ENCODE peak calls at places on chromosomes 5 and 9, in six cellular contexts. H is neural progenitor cell, V is MM.1S, B is SK-N-SH, Z is PC-3, M is HCT116. G is an unnamed sample. For H3K4me1, the result is how much of the 10 kb centered on the place peaks cover.

GRCh38 chr9:80664327-80665210 is 1024.8 kb downstream of the TLE1 start:
- DNase-seq in Z (peak), H (peak), B (peak), M (no peak), V (peak), G (no peak)

GRCh38 chr9:18717751-18718150 is 243.8 kb downstream of the ADAMTSL1 start:
- DNase-seq in B (no peak), Z (peak), M (no peak), V (no peak), H (no peak), G (no peak)

GRCh38 chr5:58968350-58968749 is 385.5 kb downstream of the RAB3C start:
- DNase-seq in M (no peak), V (no peak), B (no peak), Z (no peak), H (no peak), G (no peak)

GRCh38 chr9:76534031-76534430 is 75.0 kb downstream of the GCNT1 start:
- DNase-seq in B (no peak), M (no peak), V (no peak), Z (no peak), H (no peak), G (no peak)

GRCh38 chr9:77475641-77476473 is 172.3 kb downstream of the GNA14 start:
- DNase-seq in Z (no peak), H (no peak), M (no peak), B (no peak), V (peak), G (peak)

GRCh38 chr5:150017606-150018005 is 17.1 kb downstream of the HMGXB3 start:
- DNase-seq in Z (peak), V (no peak), B (no peak), M (no peak), H (no peak), G (no peak)

GRCh38 chr5:61307611-61308010 is 24.4 kb upstream of the ZSWIM6 start:
- DNase-seq in Z (no peak), M (no peak), B (no peak), H (no peak), V (no peak), G (no peak)

GRCh38 chr5:80284720-80285119 is 28.9 kb upstream of the SERINC5 start:
- DNase-seq in H (no peak), M (no peak), B (no peak), V (no peak), Z (no peak), G (no peak)

GRCh38 chr9:125681657-125682056 is 25.4 kb downstream of the MAPKAP1 start:
- DNase-seq in Z (no peak), V (no peak), M (no peak), B (no peak), H (no peak), G (no peak)

GRCh38 chr9:15277400-15278137 is 29.4 kb downstream of the TTC39B start:
- DNase-seq in B (peak), Z (peak), H (peak), V (no peak), M (peak), G (peak)

GRCh38 chr5:573976-574375 is 38.2 kb upstream of the CEP72 start:
- DNase-seq in H (no peak), V (no peak), M (no peak), B (no peak), Z (no peak), G (no peak)

GRCh38 chr9:114666841-114667240 is 9.2 kb upstream of the TEX53 start:
- DNase-seq in Z (no peak), M (no peak), B (no peak), V (no peak), H (no peak), G (no peak)

GRCh38 chr5:151223447-151224264 is at the start of gene CCDC69:
- DNase-seq in H (peak), V (peak), B (peak), M (peak), Z (peak), G (peak)

GRCh38 chr5:138138949-138139775 is at the start of gene NME5:
- DNase-seq in Z (peak), B (peak), H (peak), M (peak), V (peak), G (peak)

GRCh38 chr5:149141224-149141956 is at the start of gene ABLIM3:
- DNase-seq in M (no peak), H (peak), Z (peak), V (peak), B (peak), G (peak)

GRCh38 chr5:122844136-122844915 is 1.1 kb upstream of the SNX24 start:
- DNase-seq in M (no peak), Z (peak), B (no peak), V (peak), H (peak), G (peak)

GRCh38 chr5:77390795-77391194 is 101.3 kb downstream of the WDR41 start:
- DNase-seq in B (no peak), V (no peak), Z (peak), H (no peak), M (no peak), G (no peak)

GRCh38 chr5:34538026-34538672 is 118.0 kb upstream of the RAI14 start:
- DNase-seq in B (no peak), V (peak), H (no peak), Z (peak), M (no peak), G (peak)
- TF ChIP-seq CTCF in B (peak), V (peak), H (peak), Z (peak), M (peak), G (peak)

GRCh38 chr5:154197801-154198461 is 7.4 kb downstream of the GALNT10 start:
- DNase-seq in M (no peak), B (no peak), Z (peak), V (no peak), H (no peak), G (no peak)
- TF ChIP-seq EZH2phosphoT487 in M (no peak), B (no peak), Z (peak), V (no peak), H (no peak), G (no peak)

GRCh38 chr9:129483467-129484324 is 137.2 kb downstream of the C9orf50 start:
- DNase-seq in V (no peak), M (peak), Z (peak), B (no peak), H (peak), G (peak)
- H3K4me1 ChIP-seq in V (under half), M (half or more), Z (under half), B (half or more), H (half or more), G (under half)

GRCh38 chr9:37984278-37984671 is 80.3 kb upstream of the SLC25A51 start:
- DNase-seq in H (no peak), Z (no peak), V (no peak), B (no peak), M (no peak), G (no peak)

GRCh38 chr9:37984672-37985611 is 81.0 kb upstream of the SLC25A51 start:
- DNase-seq in B (no peak), M (no peak), Z (peak), V (no peak), H (peak), G (no peak)

GRCh38 chr9:37986771-37987258 is 82.2 kb downstream of the SHB start:
- DNase-seq in V (no peak), M (no peak), H (no peak), Z (no peak), B (no peak), G (no peak)

GRCh38 chr9:37986001-37986400 is 82.1 kb upstream of the SLC25A51 start:
- DNase-seq in V (no peak), M (no peak), Z (no peak), H (no peak), B (no peak), G (no peak)

GRCh38 chr9:37983381-37984067 is 79.6 kb upstream of the SLC25A51 start:
- DNase-seq in V (no peak), M (no peak), Z (no peak), H (no peak), B (no peak), G (no peak)
- TF ChIP-seq CTCF in V (no peak), M (no peak), Z (no peak), H (no peak), B (no peak), G (no peak)

GRCh38 chr5:143879646-143880045 is 67.7 kb downstream of the HMHB1 start:
- DNase-seq in B (no peak), V (no peak), Z (no peak), M (no peak), H (no peak), G (no peak)

GRCh38 chr5:143880178-143880577 is 68.2 kb downstream of the HMHB1 start:
- DNase-seq in B (no peak), M (peak), H (no peak), Z (peak), V (no peak), G (no peak)

GRCh38 chr5:143886621-143887301 is 74.8 kb downstream of the HMHB1 start:
- DNase-seq in M (no peak), V (no peak), B (peak), Z (no peak), H (no peak), G (no peak)

GRCh38 chr5:143878430-143878829 is 66.5 kb downstream of the HMHB1 start:
- DNase-seq in B (no peak), Z (no peak), V (no peak), H (no peak), M (no peak), G (no peak)

DNA sequence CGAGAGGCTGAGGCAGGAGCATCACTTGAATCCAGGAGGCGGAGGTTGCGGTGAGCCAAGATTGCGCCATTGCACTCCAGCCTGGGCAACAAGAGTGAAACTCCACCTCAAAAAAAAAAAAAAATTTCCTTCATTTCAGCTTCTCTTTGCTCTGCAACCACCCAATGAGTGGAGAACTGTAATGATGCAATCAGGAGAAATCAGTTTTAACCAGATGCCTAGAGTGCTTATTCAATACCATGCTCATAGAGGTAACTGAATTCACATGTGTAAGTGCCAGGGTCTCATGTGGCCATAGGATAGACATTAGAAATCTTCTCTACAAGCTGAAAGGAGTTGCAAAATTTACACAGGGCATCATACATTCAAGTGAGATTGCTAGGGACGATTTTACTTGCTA is 70.6 kb downstream of the HMHB1 start:
- DNase-seq in M (no peak), Z (no peak), H (no peak), V (no peak), B (no peak), G (no peak)
- TF ChIP-seq EZH2phosphoT487 in M (no peak), Z (no peak), H (no peak), V (no peak), B (no peak), G (no peak)

GRCh38 chr9:93130861-93131481 is 3.1 kb downstream of the NINJ1 start:
- DNase-seq in V (no peak), M (no peak), Z (no peak), B (no peak), H (no peak), G (no peak)

GRCh38 chr9:93129691-93130500 is 4.2 kb downstream of the NINJ1 start:
- DNase-seq in B (no peak), Z (no peak), H (no peak), V (no peak), M (no peak), G (no peak)

GRCh38 chr9:93128011-93128714 is 5.9 kb downstream of the NINJ1 start:
- DNase-seq in B (no peak), H (no peak), M (no peak), Z (no peak), V (no peak), G (no peak)

GRCh38 chr9:93128715-93129224 is 5.3 kb downstream of the NINJ1 start:
- DNase-seq in M (no peak), B (no peak), Z (no peak), H (no peak), V (no peak), G (no peak)

DNA sequence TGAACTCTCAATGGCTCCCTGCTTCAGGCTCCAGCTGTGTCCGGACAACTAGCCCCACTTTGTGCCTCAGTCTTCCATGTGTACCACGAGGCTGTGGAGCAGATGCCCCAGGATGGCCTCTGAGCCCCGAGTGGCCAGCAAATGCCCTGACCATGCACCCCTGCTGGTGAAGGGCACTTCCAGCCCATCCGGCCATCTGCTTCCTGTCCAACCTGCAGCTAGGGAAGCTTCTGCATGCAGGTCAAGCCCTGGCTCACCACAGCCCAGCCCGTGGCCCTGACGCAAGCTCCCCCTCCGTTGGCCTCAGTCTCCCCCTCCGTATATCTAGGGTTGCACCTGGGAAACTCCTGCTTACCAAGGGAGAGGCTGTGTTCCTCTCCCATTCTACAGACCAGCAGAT is 4.8 kb downstream of the NINJ1 start:
- DNase-seq in Z (no peak), M (no peak), V (no peak), B (no peak), H (no peak), G (no peak)
- H3K4me1 ChIP-seq in Z (under half), M (under half), V (under half), B (under half), H (under half), G (under half)

DNA sequence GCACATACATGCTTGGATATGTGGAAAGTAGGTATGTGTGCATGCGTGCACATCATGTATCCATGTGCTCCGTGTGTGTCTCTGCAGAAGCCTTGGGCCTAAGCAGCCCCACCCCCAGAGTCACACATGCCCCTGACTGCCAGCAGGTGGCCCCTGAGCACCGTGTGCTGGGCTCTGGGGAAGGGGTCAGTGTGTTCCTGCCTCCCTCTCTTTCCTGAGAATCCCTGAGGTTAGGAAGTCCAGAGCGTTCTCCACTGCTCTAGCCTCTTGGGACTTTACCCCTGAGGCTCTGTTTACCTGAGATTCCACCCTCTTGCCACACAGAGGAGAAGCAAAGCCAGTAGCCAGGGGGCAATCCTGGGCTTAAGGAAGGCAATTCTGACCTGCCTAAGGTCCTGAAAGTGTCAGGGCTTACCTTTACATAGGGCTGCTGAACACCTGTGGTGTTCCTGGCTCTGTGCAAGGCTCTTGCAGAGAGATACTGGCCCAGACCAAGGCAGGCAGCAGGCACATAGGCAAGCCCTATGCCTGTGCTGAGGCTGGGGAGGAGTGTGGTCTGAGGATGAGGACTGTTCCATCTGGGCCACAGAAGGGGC is 207.3 kb downstream of the TMEM38B start:
- DNase-seq in H (peak), Z (peak), V (peak), B (peak), M (no peak), G (peak)
- TF ChIP-seq CTCF in H (peak), Z (peak), V (peak), B (peak), M (peak), G (peak)

GRCh38 chr5:106658150-106658549 is 1012.6 kb downstream of the EFNA5 start:
- DNase-seq in M (no peak), Z (peak), H (no peak), V (no peak), B (no peak), G (no peak)
- TF ChIP-seq EZH2phosphoT487 in M (no peak), Z (no peak), H (no peak), V (no peak), B (no peak), G (no peak)

DNA sequence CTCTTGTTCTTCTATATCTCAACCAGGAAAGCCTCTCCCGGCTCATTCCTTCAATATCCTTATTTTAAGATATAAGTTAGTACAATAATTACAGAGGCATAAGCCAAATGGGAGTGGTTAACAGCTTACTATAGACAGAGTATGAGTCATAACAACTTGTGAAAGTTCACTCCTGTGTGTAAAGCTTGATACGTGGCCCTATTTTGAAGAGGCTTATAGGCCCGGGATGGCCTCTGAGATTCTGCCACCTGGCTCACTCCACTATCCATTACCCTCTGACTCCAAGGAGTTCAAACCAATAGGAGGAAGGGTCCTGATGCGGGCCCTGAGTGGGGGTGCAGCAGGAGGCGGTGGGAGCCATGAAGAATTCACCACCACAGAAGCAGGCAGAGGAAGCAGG is 36.6 kb downstream of the B4GALT1 start:
- DNase-seq in M (no peak), Z (peak), V (no peak), B (no peak), H (no peak), G (no peak)
- H3K4me1 ChIP-seq in M (under half), Z (under half), V (under half), B (under half), H (under half), G (under half)

DNA sequence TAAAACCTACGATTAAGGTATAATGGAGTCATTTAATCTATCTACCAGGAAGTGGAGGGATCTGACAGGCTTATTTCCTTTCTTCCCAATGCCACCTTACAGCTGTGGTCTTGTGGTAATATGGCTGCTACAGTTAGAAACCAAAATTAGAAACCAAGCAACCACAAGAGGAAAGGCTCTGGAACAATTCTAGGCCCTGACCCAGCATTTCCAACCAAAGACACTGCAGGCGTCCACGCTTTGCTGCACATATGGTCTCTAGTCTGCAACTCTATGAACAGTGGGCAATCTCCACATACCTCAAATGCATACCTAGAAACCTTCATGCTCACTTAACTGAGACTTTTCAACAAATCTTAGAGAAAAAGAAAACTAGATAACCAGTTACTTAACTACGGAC is 339.1 kb downstream of the NFIB start:
- DNase-seq in M (no peak), V (no peak), Z (no peak), B (no peak), H (no peak), G (no peak)
- TF ChIP-seq CTCF in M (no peak), V (no peak), Z (no peak), B (no peak), H (no peak), G (no peak)